ENCODE peak calls at places on chromosomes 7 and 10, in six cellular contexts. One of them, this sample, is unnamed.

GRCh38 chr7:120302190-120302589 is 29.2 kb downstream of the KCND2 start:
- DNase-seq in SK-N-DZ: no peak
- DNase-seq in HT1080: no peak
- DNase-seq in transverse colon: no peak
- DNase-seq in amniotic epithelial cell: no peak
- DNase-seq in breast epithelium: no peak
- DNase-seq in this sample: no peak

GRCh38 chr7:99402854-99403253 is 5.5 kb downstream of the PDAP1 start:
- DNase-seq in SK-N-DZ: no peak
- DNase-seq in HT1080: no peak
- DNase-seq in transverse colon: no peak
- DNase-seq in amniotic epithelial cell: no peak
- DNase-seq in breast epithelium: no peak
- DNase-seq in this sample: no peak

GRCh38 chr10:7230956-7231355 is 179.9 kb downstream of the SFMBT2 start:
- DNase-seq in SK-N-DZ: no peak
- DNase-seq in HT1080: no peak
- DNase-seq in transverse colon: no peak
- DNase-seq in amniotic epithelial cell: peak
- DNase-seq in breast epithelium: no peak
- DNase-seq in this sample: no peak

GRCh38 chr7:11831383-11831726 is 643 bp downstream of the THSD7A start:
- DNase-seq in SK-N-DZ: no peak
- DNase-seq in HT1080: no peak
- DNase-seq in transverse colon: no peak
- DNase-seq in amniotic epithelial cell: peak
- DNase-seq in breast epithelium: no peak
- DNase-seq in this sample: peak

GRCh38 chr10:26438534-26439269 is 561 bp downstream of the APBB1IP start:
- DNase-seq in SK-N-DZ: no peak
- DNase-seq in HT1080: no peak
- DNase-seq in transverse colon: peak
- DNase-seq in amniotic epithelial cell: no peak
- DNase-seq in breast epithelium: no peak
- DNase-seq in this sample: peak

GRCh38 chr10:97179311-97179710 is 6.4 kb downstream of the SLIT1 start:
- DNase-seq in SK-N-DZ: no peak
- DNase-seq in HT1080: no peak
- DNase-seq in transverse colon: no peak
- DNase-seq in amniotic epithelial cell: no peak
- DNase-seq in breast epithelium: no peak
- DNase-seq in this sample: no peak

GRCh38 chr7:22255834-22256233 is 101.1 kb downstream of the RAPGEF5 start:
- DNase-seq in SK-N-DZ: no peak
- DNase-seq in HT1080: no peak
- DNase-seq in transverse colon: no peak
- DNase-seq in amniotic epithelial cell: no peak
- DNase-seq in breast epithelium: no peak
- DNase-seq in this sample: no peak

GRCh38 chr7:50359995-50360925 is 55.7 kb downstream of the IKZF1 start:
- DNase-seq in SK-N-DZ: no peak
- DNase-seq in HT1080: peak
- DNase-seq in transverse colon: peak
- DNase-seq in amniotic epithelial cell: no peak
- DNase-seq in breast epithelium: no peak
- DNase-seq in this sample: no peak

GRCh38 chr7:13880789-13881188 is 108.7 kb downstream of the ETV1 start:
- DNase-seq in SK-N-DZ: no peak
- DNase-seq in HT1080: peak
- DNase-seq in transverse colon: no peak
- DNase-seq in amniotic epithelial cell: peak
- DNase-seq in breast epithelium: no peak
- DNase-seq in this sample: no peak

GRCh38 chr10:74419491-74420466 is 268.8 kb downstream of the ADK start:
- DNase-seq in SK-N-DZ: peak
- DNase-seq in HT1080: peak
- DNase-seq in transverse colon: peak
- DNase-seq in amniotic epithelial cell: peak
- DNase-seq in breast epithelium: no peak
- DNase-seq in this sample: peak

GRCh38 chr10:78597791-78598555 is 470.8 kb upstream of the ZMIZ1 start:
- DNase-seq in SK-N-DZ: no peak
- DNase-seq in HT1080: no peak
- DNase-seq in transverse colon: no peak
- DNase-seq in amniotic epithelial cell: no peak
- DNase-seq in breast epithelium: no peak
- DNase-seq in this sample: no peak

GRCh38 chr10:17918187-17918903 is 33.4 kb upstream of the SLC39A12 start:
- DNase-seq in SK-N-DZ: no peak
- DNase-seq in HT1080: no peak
- DNase-seq in transverse colon: no peak
- DNase-seq in amniotic epithelial cell: no peak
- DNase-seq in breast epithelium: no peak
- DNase-seq in this sample: no peak

GRCh38 chr10:133173860-133174523 is 14.0 kb downstream of the KNDC1 start:
- DNase-seq in SK-N-DZ: no peak
- DNase-seq in HT1080: no peak
- DNase-seq in transverse colon: no peak
- DNase-seq in amniotic epithelial cell: no peak
- DNase-seq in breast epithelium: no peak
- DNase-seq in this sample: no peak

GRCh38 chr10:125003901-125004467 is 62.1 kb downstream of the ZRANB1 start:
- DNase-seq in SK-N-DZ: no peak
- DNase-seq in HT1080: no peak
- DNase-seq in transverse colon: no peak
- DNase-seq in amniotic epithelial cell: no peak
- DNase-seq in breast epithelium: peak
- DNase-seq in this sample: no peak

GRCh38 chr7:102933763-102934162 is 21.0 kb downstream of the LRRC17 start:
- DNase-seq in SK-N-DZ: peak
- DNase-seq in HT1080: no peak
- DNase-seq in transverse colon: peak
- DNase-seq in amniotic epithelial cell: peak
- DNase-seq in breast epithelium: no peak
- DNase-seq in this sample: no peak

GRCh38 chr7:55438765-55439525 is 73.8 kb downstream of the LANCL2 start:
- DNase-seq in SK-N-DZ: peak
- DNase-seq in HT1080: no peak
- DNase-seq in transverse colon: peak
- DNase-seq in amniotic epithelial cell: no peak
- DNase-seq in breast epithelium: no peak
- DNase-seq in this sample: no peak

GRCh38 chr7:73881352-73882059 is 20.5 kb downstream of the TMEM270 start:
- DNase-seq in SK-N-DZ: no peak
- DNase-seq in HT1080: no peak
- DNase-seq in transverse colon: peak
- DNase-seq in amniotic epithelial cell: no peak
- DNase-seq in breast epithelium: no peak
- DNase-seq in this sample: no peak

GRCh38 chr7:101547022-101547915 is 81.8 kb downstream of the MYL10 start:
- DNase-seq in SK-N-DZ: no peak
- DNase-seq in HT1080: no peak
- DNase-seq in transverse colon: peak
- DNase-seq in amniotic epithelial cell: no peak
- DNase-seq in breast epithelium: no peak
- DNase-seq in this sample: no peak

GRCh38 chr7:378551-379455 is 88.8 kb downstream of the FOXL3 start:
- DNase-seq in SK-N-DZ: no peak
- DNase-seq in HT1080: no peak
- DNase-seq in transverse colon: peak
- DNase-seq in amniotic epithelial cell: no peak
- DNase-seq in breast epithelium: no peak
- DNase-seq in this sample: no peak

GRCh38 chr7:18647602-18648001 is 152.1 kb downstream of the HDAC9 start:
- DNase-seq in SK-N-DZ: no peak
- DNase-seq in HT1080: no peak
- DNase-seq in transverse colon: no peak
- DNase-seq in amniotic epithelial cell: no peak
- DNase-seq in breast epithelium: no peak
- DNase-seq in this sample: no peak

GRCh38 chr10:47406870-47407648 is 23.0 kb upstream of the ZNF488 start:
- DNase-seq in SK-N-DZ: no peak
- DNase-seq in HT1080: peak
- DNase-seq in transverse colon: no peak
- DNase-seq in amniotic epithelial cell: peak
- DNase-seq in breast epithelium: no peak
- DNase-seq in this sample: no peak

GRCh38 chr10:49116509-49117365 is 1.4 kb upstream of the VSTM4 start:
- DNase-seq in SK-N-DZ: no peak
- DNase-seq in HT1080: no peak
- DNase-seq in transverse colon: no peak
- DNase-seq in amniotic epithelial cell: no peak
- DNase-seq in breast epithelium: no peak
- DNase-seq in this sample: no peak

GRCh38 chr7:155913719-155914118 is 101.5 kb upstream of the SHH start:
- DNase-seq in SK-N-DZ: no peak
- DNase-seq in HT1080: no peak
- DNase-seq in transverse colon: no peak
- DNase-seq in amniotic epithelial cell: no peak
- DNase-seq in breast epithelium: no peak
- DNase-seq in this sample: no peak